ENCODE peak calls at places on chromosomes 2 and 18, in six cellular contexts. Z is A549, U is HepG2, T is ovary, O is sigmoid colon, K is transverse colon. D is an unnamed sample.

GRCh38 chr18:22368066-22368465 is 49.6 kb downstream of the CTAGE1 start:
- DNase-seq in K (no peak), T (no peak), O (no peak), U (no peak), Z (no peak), D (no peak)

GRCh38 chr2:144834954-144835633 is 315.2 kb upstream of the ZEB2 start:
- DNase-seq in T (peak; percentile 56), O (peak; percentile 68), K (no peak), Z (no peak), U (no peak), D (peak; percentile 41)

GRCh38 chr2:205024822-205025518 is 479.7 kb downstream of the PARD3B start:
- DNase-seq in K (peak; percentile 13), Z (peak; percentile 54), T (peak; percentile 23), U (peak; percentile 29), O (peak; percentile 77), D (no peak)

GRCh38 chr2:69961496-69961895 is at the start of gene ASPRV1:
- DNase-seq in Z (no peak), T (no peak), U (no peak), O (no peak), K (no peak), D (no peak)

GRCh38 chr2:159111346-159111922 is 143.0 kb downstream of the TANC1 start:
- DNase-seq in U (peak; percentile 65), K (no peak), T (no peak), Z (no peak), O (no peak), D (no peak)

GRCh38 chr2:176092270-176093144 is at the start of gene HOXD13:
- DNase-seq in Z (no peak), K (no peak), U (no peak), T (no peak), O (peak; percentile 95), D (no peak)

GRCh38 chr2:158502984-158503383 is 46.2 kb downstream of the PKP4 start:
- DNase-seq in Z (peak; percentile 18), U (peak; percentile 75), O (no peak), K (no peak), T (no peak), D (no peak)

GRCh38 chr2:174005801-174006419 is 40.7 kb upstream of the SP3 start:
- DNase-seq in Z (no peak), O (no peak), K (no peak), T (no peak), U (no peak), D (no peak)

GRCh38 chr2:236242057-236242495 is 22.1 kb downstream of the ASB18 start:
- DNase-seq in O (no peak), U (no peak), Z (no peak), K (no peak), T (no peak), D (no peak)

GRCh38 chr2:86274265-86274917 is 63.0 kb downstream of the REEP1 start:
- DNase-seq in T (no peak), O (no peak), Z (peak; percentile 52), K (no peak), U (no peak), D (no peak)

GRCh38 chr2:231940795-231941194 is 14.6 kb upstream of the NPPC start:
- DNase-seq in T (no peak), K (no peak), U (no peak), O (no peak), Z (no peak), D (no peak)

GRCh38 chr2:203656522-203657287 is 49.7 kb upstream of the CD28 start:
- DNase-seq in U (peak; percentile 98), T (no peak), Z (no peak), K (peak; percentile 82), O (peak; percentile 77), D (peak; percentile 45)

GRCh38 chr2:10041711-10042110 is 1.6 kb upstream of the KLF11 start:
- DNase-seq in K (no peak), Z (no peak), T (peak; percentile 63), O (peak; percentile 75), U (no peak), D (no peak)

GRCh38 chr2:8643238-8643995 is 38.4 kb upstream of the ID2 start:
- DNase-seq in K (no peak), O (no peak), T (no peak), U (no peak), Z (no peak), D (no peak)

GRCh38 chr2:99598435-99598834 is 108.6 kb upstream of the REV1 start:
- DNase-seq in K (no peak), T (no peak), Z (no peak), O (no peak), U (no peak), D (no peak)

GRCh38 chr18:58549814-58550339 is 79.0 kb downstream of the ALPK2 start:
- DNase-seq in O (no peak), Z (no peak), T (no peak), K (peak; percentile 48), U (peak; percentile 99), D (no peak)

GRCh38 chr2:164737612-164738081 is 104.0 kb downstream of the COBLL1 start:
- DNase-seq in O (peak; percentile 79), K (peak; percentile 62), T (peak; percentile 49), Z (peak; percentile 66), U (peak; percentile 82), D (peak; percentile 46)

GRCh38 chr2:43070676-43071491 is 155.5 kb downstream of the ZFP36L2 start:
- DNase-seq in O (no peak), Z (no peak), T (no peak), U (peak; percentile 56), K (peak; percentile 3), D (no peak)
- TF ChIP-seq EP300 in O (no peak), Z (no peak), T (no peak), U (no peak), K (no peak), D (no peak)

GRCh38 chr2:95316466-95317122 is 19.4 kb downstream of the KCNIP3 start:
- DNase-seq in U (no peak), T (no peak), O (no peak), K (no peak), Z (no peak), D (no peak)
- H3K4me1 ChIP-seq in U (no peaks in the 10 kb centered on the region), T (no peaks in the 10 kb centered on the region), O (no peaks in the 10 kb centered on the region), K (no peaks in the 10 kb centered on the region), Z (no peaks in the 10 kb centered on the region), D (no peaks in the 10 kb centered on the region)

GRCh38 chr2:187098154-187098553 is 249.2 kb upstream of the ZSWIM2 start:
- DNase-seq in U (no peak), Z (no peak), K (no peak), O (no peak), T (no peak), D (no peak)
- TF ChIP-seq EP300 in U (no peak), Z (no peak), K (no peak), O (no peak), T (no peak), D (no peak)

GRCh38 chr18:41436772-41437171 is 518.3 kb upstream of the PIK3C3 start:
- DNase-seq in U (no peak), Z (no peak), O (no peak), T (no peak), K (no peak), D (no peak)
- H3K4me1 ChIP-seq in U (no peaks in the 10 kb centered on the region), Z (no peaks in the 10 kb centered on the region), O (no peaks in the 10 kb centered on the region), T (no peaks in the 10 kb centered on the region), K (no peaks in the 10 kb centered on the region), D (no peaks in the 10 kb centered on the region)

GRCh38 chr2:185188656-185189055 is 549.9 kb upstream of the FSIP2 start:
- DNase-seq in T (no peak), K (no peak), Z (no peak), O (no peak), U (no peak), D (no peak)
- TF ChIP-seq EP300 in T (no peak), K (no peak), Z (no peak), O (no peak), U (no peak), D (no peak)

GRCh38 chr2:154452906-154453493 is 245.5 kb upstream of the KCNJ3 start:
- DNase-seq in Z (no peak), T (no peak), O (no peak), K (no peak), U (no peak), D (no peak)
- H3K4me1 ChIP-seq in Z (peaks cover 34% of the 10 kb centered on the region), T (no peaks in the 10 kb centered on the region), O (no peaks in the 10 kb centered on the region), K (peaks cover under 1% of the 10 kb centered on the region), U (peaks cover 45% of the 10 kb centered on the region), D (peaks cover 17% of the 10 kb centered on the region)

DNA sequence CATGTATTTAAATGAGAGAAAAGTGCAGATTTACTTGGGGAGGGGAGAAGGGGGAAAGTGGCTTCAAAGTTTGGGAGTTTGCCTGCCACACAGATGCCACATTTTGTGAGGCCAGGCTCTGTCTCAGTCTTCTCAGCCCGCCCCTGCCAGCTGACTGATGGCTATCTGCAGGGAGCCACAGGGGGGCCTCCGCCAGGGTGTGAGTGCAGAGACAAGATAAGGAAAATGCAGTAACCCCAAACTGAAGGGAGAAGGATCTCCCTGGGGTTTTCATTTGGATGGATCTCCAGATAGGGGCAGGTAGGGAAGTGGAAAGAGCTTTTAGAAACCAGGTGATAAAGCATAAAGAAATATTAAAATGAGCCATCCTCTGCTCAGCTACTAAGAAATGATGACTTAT is 128.8 kb downstream of the ZNF521 start:
- DNase-seq in T (no peak), U (no peak), Z (no peak), O (no peak), K (no peak), D (no peak)
- TF ChIP-seq EP300 in T (no peak), U (no peak), Z (no peak), O (no peak), K (no peak), D (no peak)

GRCh38 chr2:46569061-46569560 is 89.7 kb downstream of the TMEM247 start:
- DNase-seq in U (no peak), K (no peak), Z (no peak), T (no peak), O (no peak), D (no peak)

GRCh38 chr2:46574457-46575354 is 95.3 kb downstream of the TMEM247 start:
- DNase-seq in Z (no peak), O (no peak), K (no peak), U (no peak), T (no peak), D (no peak)

GRCh38 chr2:46568212-46569009 is 89.0 kb downstream of the TMEM247 start:
- DNase-seq in Z (no peak), U (no peak), T (no peak), O (no peak), K (no peak), D (no peak)

GRCh38 chr2:46569766-46570165 is 90.4 kb downstream of the TMEM247 start:
- DNase-seq in T (no peak), U (no peak), Z (no peak), O (no peak), K (no peak), D (no peak)

GRCh38 chr2:46570396-46570795 is 91.0 kb downstream of the TMEM247 start:
- DNase-seq in T (no peak), K (no peak), U (no peak), O (no peak), Z (no peak), D (no peak)
- H3K4me1 ChIP-seq in T (peaks cover 17% of the 10 kb centered on the region), K (peaks cover 29% of the 10 kb centered on the region), U (peaks cover 6% of the 10 kb centered on the region), O (no peaks in the 10 kb centered on the region), Z (peaks cover 6% of the 10 kb centered on the region), D (peaks cover 34% of the 10 kb centered on the region)

GRCh38 chr2:150141241-150142001 is 346.0 kb downstream of the RND3 start:
- DNase-seq in T (no peak), U (no peak), O (no peak), Z (no peak), K (no peak), D (no peak)
- TF ChIP-seq EP300 in T (no peak), U (no peak), O (no peak), Z (no peak), K (no peak), D (no peak)